ENCODE peak calls at places on chromosomes 2 and 18, in eight cellular contexts. One of them, this sample, is unnamed.
A peak's percentile ranks its signal among the peaks of the same experiment; 100 is the strongest.

GRCh38 chr2:196970089-196970488 is 43.6 kb upstream of the PGAP1 start:
- DNase-seq in psoas muscle: no peak
- DNase-seq in aorta: no peak
- DNase-seq in HCT116: no peak
- DNase-seq in endodermal cell: no peak
- DNase-seq in GM23248: peak; percentile 70
- DNase-seq in sigmoid colon: no peak
- DNase-seq in CD8-positive, alpha-beta T cell: no peak
- DNase-seq in this sample: no peak

GRCh38 chr2:72205546-72205863 is 57.8 kb upstream of the CYP26B1 start:
- DNase-seq in HCT116: no peak
- DNase-seq in GM23248: no peak
- DNase-seq in CD8-positive, alpha-beta T cell: no peak
- DNase-seq in sigmoid colon: no peak
- DNase-seq in psoas muscle: no peak
- DNase-seq in aorta: no peak
- DNase-seq in endodermal cell: no peak
- DNase-seq in this sample: peak; percentile 5

GRCh38 chr2:181203412-181203811 is 223.0 kb downstream of the UBE2E3 start:
- DNase-seq in sigmoid colon: no peak
- DNase-seq in endodermal cell: no peak
- DNase-seq in aorta: no peak
- DNase-seq in CD8-positive, alpha-beta T cell: no peak
- DNase-seq in GM23248: peak; percentile 85
- DNase-seq in HCT116: peak; percentile 79
- DNase-seq in psoas muscle: no peak
- DNase-seq in this sample: no peak

GRCh38 chr2:147231607-147232006 is 613.2 kb upstream of the ACVR2A start:
- DNase-seq in GM23248: no peak
- DNase-seq in HCT116: no peak
- DNase-seq in aorta: no peak
- DNase-seq in CD8-positive, alpha-beta T cell: no peak
- DNase-seq in psoas muscle: no peak
- DNase-seq in sigmoid colon: no peak
- DNase-seq in endodermal cell: no peak
- DNase-seq in this sample: no peak

GRCh38 chr2:10140841-10141610 is 18.5 kb downstream of the RRM2 start:
- DNase-seq in psoas muscle: no peak
- DNase-seq in endodermal cell: no peak
- DNase-seq in aorta: no peak
- DNase-seq in CD8-positive, alpha-beta T cell: no peak
- DNase-seq in GM23248: no peak
- DNase-seq in HCT116: no peak
- DNase-seq in sigmoid colon: peak; percentile 22
- DNase-seq in this sample: no peak

GRCh38 chr18:55018602-55019001 is 59.3 kb upstream of the CCDC68 start:
- DNase-seq in psoas muscle: no peak
- DNase-seq in GM23248: peak; percentile 47
- DNase-seq in sigmoid colon: no peak
- DNase-seq in endodermal cell: no peak
- DNase-seq in aorta: no peak
- DNase-seq in CD8-positive, alpha-beta T cell: no peak
- DNase-seq in HCT116: no peak
- DNase-seq in this sample: no peak

GRCh38 chr2:164314148-164314547 is 307.1 kb downstream of the GRB14 start:
- DNase-seq in GM23248: peak; percentile 21
- DNase-seq in HCT116: no peak
- DNase-seq in psoas muscle: no peak
- DNase-seq in endodermal cell: no peak
- DNase-seq in CD8-positive, alpha-beta T cell: no peak
- DNase-seq in aorta: no peak
- DNase-seq in sigmoid colon: no peak
- DNase-seq in this sample: no peak

GRCh38 chr2:230642966-230643365 is 69.7 kb upstream of the CAB39 start:
- DNase-seq in HCT116: no peak
- DNase-seq in endodermal cell: peak; percentile 24
- DNase-seq in aorta: no peak
- DNase-seq in psoas muscle: no peak
- DNase-seq in sigmoid colon: no peak
- DNase-seq in CD8-positive, alpha-beta T cell: no peak
- DNase-seq in GM23248: no peak
- DNase-seq in this sample: no peak

GRCh38 chr2:56583796-56584313 is 400.1 kb downstream of the CCDC85A start:
- DNase-seq in GM23248: no peak
- DNase-seq in sigmoid colon: no peak
- DNase-seq in psoas muscle: no peak
- DNase-seq in HCT116: no peak
- DNase-seq in endodermal cell: no peak
- DNase-seq in aorta: no peak
- DNase-seq in CD8-positive, alpha-beta T cell: no peak
- DNase-seq in this sample: no peak

GRCh38 chr2:62660087-62660486 is 45.4 kb upstream of the EHBP1 start:
- DNase-seq in CD8-positive, alpha-beta T cell: no peak
- DNase-seq in psoas muscle: no peak
- DNase-seq in GM23248: peak; percentile 11
- DNase-seq in aorta: no peak
- DNase-seq in sigmoid colon: no peak
- DNase-seq in HCT116: no peak
- DNase-seq in endodermal cell: no peak
- DNase-seq in this sample: no peak

GRCh38 chr2:98577313-98577712 is 31.0 kb downstream of the COA5 start:
- DNase-seq in endodermal cell: peak; percentile 45
- DNase-seq in psoas muscle: no peak
- DNase-seq in aorta: no peak
- DNase-seq in CD8-positive, alpha-beta T cell: no peak
- DNase-seq in sigmoid colon: no peak
- DNase-seq in HCT116: no peak
- DNase-seq in GM23248: no peak
- DNase-seq in this sample: no peak

GRCh38 chr18:63131106-63131943 is 188.2 kb downstream of the BCL2 start:
- DNase-seq in psoas muscle: no peak
- DNase-seq in aorta: no peak
- DNase-seq in GM23248: peak; percentile 76
- DNase-seq in CD8-positive, alpha-beta T cell: peak; percentile 63
- DNase-seq in sigmoid colon: peak; percentile 73
- DNase-seq in endodermal cell: peak; percentile 81
- DNase-seq in HCT116: no peak
- DNase-seq in this sample: peak; percentile 22

GRCh38 chr2:150809083-150809482 is 321.6 kb upstream of the RND3 start:
- DNase-seq in CD8-positive, alpha-beta T cell: no peak
- DNase-seq in endodermal cell: no peak
- DNase-seq in GM23248: no peak
- DNase-seq in sigmoid colon: no peak
- DNase-seq in aorta: no peak
- DNase-seq in psoas muscle: no peak
- DNase-seq in HCT116: no peak
- DNase-seq in this sample: no peak

GRCh38 chr2:161136696-161137324 is 23.4 kb upstream of the TANK start:
- DNase-seq in sigmoid colon: no peak
- DNase-seq in endodermal cell: no peak
- DNase-seq in psoas muscle: no peak
- DNase-seq in aorta: no peak
- DNase-seq in HCT116: peak; percentile 44
- DNase-seq in CD8-positive, alpha-beta T cell: peak; percentile 18
- DNase-seq in GM23248: no peak
- DNase-seq in this sample: no peak

GRCh38 chr2:111659361-111660281 is 224.4 kb downstream of the ANAPC1 start:
- DNase-seq in sigmoid colon: peak; percentile 88
- DNase-seq in GM23248: peak; percentile 92
- DNase-seq in CD8-positive, alpha-beta T cell: no peak
- DNase-seq in HCT116: peak; percentile 48
- DNase-seq in aorta: peak; percentile 89
- DNase-seq in endodermal cell: peak; percentile 64
- DNase-seq in psoas muscle: peak; percentile 82
- DNase-seq in this sample: no peak

GRCh38 chr2:61993422-61994024 is 88.0 kb downstream of the COMMD1 start:
- DNase-seq in endodermal cell: no peak
- DNase-seq in HCT116: peak; percentile 38
- DNase-seq in sigmoid colon: no peak
- DNase-seq in CD8-positive, alpha-beta T cell: no peak
- DNase-seq in psoas muscle: no peak
- DNase-seq in GM23248: peak; percentile 65
- DNase-seq in aorta: no peak
- DNase-seq in this sample: peak; percentile 1

GRCh38 chr18:34729264-34729663 is 19.2 kb downstream of the DTNA start:
- DNase-seq in aorta: no peak
- DNase-seq in CD8-positive, alpha-beta T cell: no peak
- DNase-seq in psoas muscle: no peak
- DNase-seq in GM23248: peak; percentile 55
- DNase-seq in HCT116: peak; percentile 29
- DNase-seq in sigmoid colon: no peak
- DNase-seq in endodermal cell: peak; percentile 73
- DNase-seq in this sample: no peak

GRCh38 chr2:190380962-190381412 is 27.2 kb upstream of the MFSD6 start:
- DNase-seq in CD8-positive, alpha-beta T cell: no peak
- DNase-seq in endodermal cell: no peak
- DNase-seq in psoas muscle: no peak
- DNase-seq in GM23248: no peak
- DNase-seq in aorta: no peak
- DNase-seq in HCT116: no peak
- DNase-seq in sigmoid colon: no peak
- DNase-seq in this sample: no peak

GRCh38 chr18:57959278-57959677 is 84.7 kb upstream of the NEDD4L start:
- DNase-seq in sigmoid colon: no peak
- DNase-seq in HCT116: peak; percentile 72
- DNase-seq in endodermal cell: peak; percentile 77
- DNase-seq in CD8-positive, alpha-beta T cell: no peak
- DNase-seq in GM23248: peak; percentile 78
- DNase-seq in psoas muscle: no peak
- DNase-seq in aorta: no peak
- DNase-seq in this sample: no peak

DNA sequence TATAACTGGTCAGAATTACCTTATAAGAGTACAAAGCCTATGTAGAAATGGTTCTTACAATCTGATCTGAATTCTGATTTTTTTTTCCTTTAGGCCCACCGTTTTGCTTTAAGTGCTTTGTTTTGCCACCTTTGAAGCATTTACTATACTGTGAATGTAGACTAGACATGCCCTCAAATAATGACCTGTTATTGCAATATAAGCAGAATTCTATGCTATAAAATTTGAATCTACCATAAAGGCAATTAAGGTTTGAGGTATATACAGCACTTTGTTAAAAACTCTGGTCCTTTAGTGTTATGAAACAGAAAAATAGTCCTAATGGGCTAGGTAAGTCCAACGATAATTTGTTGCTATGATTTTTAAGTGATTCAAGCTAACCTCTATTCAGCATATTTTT is 86.6 kb upstream of the NOSTRIN start:
- DNase-seq in sigmoid colon: no peak
- DNase-seq in GM23248: no peak
- DNase-seq in aorta: no peak
- DNase-seq in HCT116: no peak
- DNase-seq in psoas muscle: no peak
- DNase-seq in CD8-positive, alpha-beta T cell: no peak
- DNase-seq in endodermal cell: no peak
- DNase-seq in this sample: no peak
- H3K27ac ChIP-seq in sigmoid colon: no peak overlapping the region
- H3K27ac ChIP-seq in GM23248: no peak overlapping the region
- H3K27ac ChIP-seq in aorta: no peak overlapping the region
- H3K27ac ChIP-seq in HCT116: no peak overlapping the region
- H3K27ac ChIP-seq in psoas muscle: no peak overlapping the region
- H3K27ac ChIP-seq in CD8-positive, alpha-beta T cell: no peak overlapping the region
- H3K27ac ChIP-seq in endodermal cell: no peak overlapping the region
- H3K27ac ChIP-seq in this sample: no peak overlapping the region

GRCh38 chr2:238449909-238450417 is 23.2 kb downstream of the ASB1 start:
- DNase-seq in psoas muscle: peak; percentile 91
- DNase-seq in GM23248: peak; percentile 74
- DNase-seq in endodermal cell: no peak
- DNase-seq in CD8-positive, alpha-beta T cell: no peak
- DNase-seq in HCT116: no peak
- DNase-seq in aorta: no peak
- DNase-seq in sigmoid colon: peak; percentile 90
- DNase-seq in this sample: no peak

GRCh38 chr2:238446371-238446770 is 19.6 kb downstream of the ASB1 start:
- DNase-seq in HCT116: no peak
- DNase-seq in psoas muscle: no peak
- DNase-seq in endodermal cell: no peak
- DNase-seq in aorta: no peak
- DNase-seq in CD8-positive, alpha-beta T cell: no peak
- DNase-seq in sigmoid colon: no peak
- DNase-seq in GM23248: no peak
- DNase-seq in this sample: no peak

GRCh38 chr2:238448031-238448955 is 21.6 kb downstream of the ASB1 start:
- DNase-seq in CD8-positive, alpha-beta T cell: no peak
- DNase-seq in GM23248: no peak
- DNase-seq in endodermal cell: no peak
- DNase-seq in psoas muscle: no peak
- DNase-seq in HCT116: no peak
- DNase-seq in sigmoid colon: peak; percentile 53
- DNase-seq in aorta: no peak
- DNase-seq in this sample: no peak

GRCh38 chr2:238450440-238450861 is 23.7 kb downstream of the ASB1 start:
- DNase-seq in CD8-positive, alpha-beta T cell: no peak
- DNase-seq in endodermal cell: no peak
- DNase-seq in HCT116: no peak
- DNase-seq in aorta: no peak
- DNase-seq in sigmoid colon: peak; percentile 66
- DNase-seq in psoas muscle: peak; percentile 82
- DNase-seq in GM23248: no peak
- DNase-seq in this sample: no peak

DNA sequence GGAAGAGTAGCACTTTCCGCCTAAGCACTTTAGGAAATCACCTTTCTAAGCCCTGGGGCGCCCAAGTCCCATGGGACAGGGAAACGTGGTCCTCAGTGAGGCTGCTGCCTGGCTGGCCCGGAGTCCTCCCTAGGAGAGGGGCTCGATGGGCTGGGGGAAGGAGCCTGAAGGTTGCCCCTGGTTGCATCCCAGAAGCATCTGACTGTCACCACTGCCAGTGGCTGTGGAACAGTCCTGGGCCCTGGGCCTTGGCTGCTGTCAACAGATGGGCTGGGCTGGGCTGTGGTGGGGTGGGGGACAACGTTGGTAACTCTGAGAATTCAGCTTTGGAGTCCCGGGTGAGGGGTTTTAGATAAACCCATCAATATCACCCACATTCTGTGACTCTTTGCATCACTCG is 22.5 kb downstream of the ASB1 start:
- DNase-seq in HCT116: no peak
- DNase-seq in CD8-positive, alpha-beta T cell: no peak
- DNase-seq in sigmoid colon: peak; percentile 60
- DNase-seq in psoas muscle: no peak
- DNase-seq in aorta: no peak
- DNase-seq in GM23248: no peak
- DNase-seq in endodermal cell: no peak
- DNase-seq in this sample: no peak
- H3K27ac ChIP-seq in HCT116: no peak overlapping the region
- H3K27ac ChIP-seq in CD8-positive, alpha-beta T cell: no peak overlapping the region
- H3K27ac ChIP-seq in sigmoid colon: peak overlapping the region; percentile 73
- H3K27ac ChIP-seq in psoas muscle: no peak overlapping the region
- H3K27ac ChIP-seq in aorta: no peak overlapping the region
- H3K27ac ChIP-seq in GM23248: peak overlapping the region; percentile 46
- H3K27ac ChIP-seq in endodermal cell: no peak overlapping the region
- H3K27ac ChIP-seq in this sample: no peak overlapping the region

GRCh38 chr2:219416938-219417337 is 1.2 kb upstream of the DES start:
- DNase-seq in endodermal cell: peak; percentile 59
- DNase-seq in CD8-positive, alpha-beta T cell: no peak
- DNase-seq in HCT116: no peak
- DNase-seq in GM23248: no peak
- DNase-seq in aorta: no peak
- DNase-seq in psoas muscle: no peak
- DNase-seq in sigmoid colon: no peak
- DNase-seq in this sample: no peak
- H3K27ac ChIP-seq in endodermal cell: no peak overlapping the region
- H3K27ac ChIP-seq in CD8-positive, alpha-beta T cell: no peak overlapping the region
- H3K27ac ChIP-seq in HCT116: no peak overlapping the region
- H3K27ac ChIP-seq in GM23248: no peak overlapping the region
- H3K27ac ChIP-seq in aorta: peak overlapping the region; percentile 38
- H3K27ac ChIP-seq in psoas muscle: peak overlapping the region; percentile 99
- H3K27ac ChIP-seq in sigmoid colon: peak overlapping the region; percentile 99
- H3K27ac ChIP-seq in this sample: no peak overlapping the region

GRCh38 chr2:75602724-75603342 is 42.1 kb upstream of the EVA1A start:
- DNase-seq in aorta: no peak
- DNase-seq in sigmoid colon: no peak
- DNase-seq in endodermal cell: no peak
- DNase-seq in HCT116: no peak
- DNase-seq in CD8-positive, alpha-beta T cell: no peak
- DNase-seq in GM23248: peak; percentile 95
- DNase-seq in psoas muscle: no peak
- DNase-seq in this sample: no peak
- H3K27ac ChIP-seq in aorta: no peak overlapping the region
- H3K27ac ChIP-seq in sigmoid colon: no peak overlapping the region
- H3K27ac ChIP-seq in endodermal cell: no peak overlapping the region
- H3K27ac ChIP-seq in HCT116: no peak overlapping the region
- H3K27ac ChIP-seq in CD8-positive, alpha-beta T cell: no peak overlapping the region
- H3K27ac ChIP-seq in GM23248: peak overlapping the region; percentile 98
- H3K27ac ChIP-seq in psoas muscle: no peak overlapping the region
- H3K27ac ChIP-seq in this sample: no peak overlapping the region

This sample was measured in substantia nigra.